ENCODE peak calls at places on chromosomes 5 and 9, in seven cellular contexts. R is OCI-LY7, D is neural progenitor cell, S is PC-3, E is SK-N-SH, O is HCT116, U is GM23338. I is an unnamed sample. For H3K4me1, the result is how much of the 10 kb centered on the place peaks cover.

GRCh38 chr5:149632311-149633251 is 51.3 kb downstream of the ARHGEF37 start:
- DNase-seq in R (no peak), D (no peak), S (peak), E (no peak), O (no peak), U (peak), I (peak)

GRCh38 chr5:60010328-60010727 is 116.8 kb upstream of the PDE4D start:
- DNase-seq in R (peak), D (no peak), S (no peak), E (no peak), O (no peak), U (peak), I (no peak)

GRCh38 chr5:174708466-174709207 is 15.7 kb upstream of the MSX2 start:
- DNase-seq in R (no peak), D (no peak), S (no peak), E (no peak), O (no peak), U (no peak), I (no peak)

GRCh38 chr5:103800728-103801127 is 238.1 kb upstream of the NUDT12 start:
- DNase-seq in R (no peak), D (no peak), S (peak), E (no peak), O (no peak), U (no peak), I (no peak)

GRCh38 chr5:140038373-140038957 is 4.6 kb downstream of the NRG2 start:
- DNase-seq in R (no peak), D (peak), S (no peak), E (peak), O (no peak), U (peak), I (peak)

GRCh38 chr5:112284561-112284960 is 134.5 kb downstream of the EPB41L4A start:
- DNase-seq in R (no peak), D (no peak), S (no peak), E (no peak), O (no peak), U (no peak), I (no peak)

GRCh38 chr9:35488019-35488418 is 1.9 kb upstream of the RUSC2 start:
- DNase-seq in R (no peak), D (no peak), S (no peak), E (no peak), O (no peak), U (no peak), I (peak)

GRCh38 chr9:134681061-134681661 is 39.6 kb downstream of the COL5A1 start:
- DNase-seq in R (no peak), D (no peak), S (no peak), E (no peak), O (no peak), U (no peak), I (peak)

GRCh38 chr5:2460098-2460497 is 291.4 kb downstream of the IRX2 start:
- DNase-seq in R (no peak), D (no peak), S (no peak), E (no peak), O (no peak), U (no peak), I (no peak)

GRCh38 chr9:93098236-93098946 is 2.4 kb downstream of the CARD19 start:
- DNase-seq in R (no peak), D (no peak), S (peak), E (peak), O (peak), U (no peak), I (peak)

GRCh38 chr9:117021881-117022280 is 334.8 kb downstream of the TRIM32 start:
- DNase-seq in R (no peak), D (no peak), S (no peak), E (no peak), O (no peak), U (no peak), I (no peak)

GRCh38 chr9:131733601-131734061 is 6.2 kb downstream of the RAPGEF1 start:
- DNase-seq in R (no peak), D (no peak), S (peak), E (peak), O (no peak), U (peak), I (peak)
- H3K4me1 ChIP-seq in R (half or more), D (under half), S (half or more), E (under half), O (under half), U (under half), I (under half)

GRCh38 chr9:119487118-119487827 is 118.0 kb upstream of the BRINP1 start:
- DNase-seq in R (no peak), D (no peak), S (no peak), E (no peak), O (no peak), U (peak), I (no peak)
- TF ChIP-seq EZH2phosphoT487 in R (no peak), D (no peak), S (no peak), E (no peak), O (no peak), U (no peak), I (no peak)

DNA sequence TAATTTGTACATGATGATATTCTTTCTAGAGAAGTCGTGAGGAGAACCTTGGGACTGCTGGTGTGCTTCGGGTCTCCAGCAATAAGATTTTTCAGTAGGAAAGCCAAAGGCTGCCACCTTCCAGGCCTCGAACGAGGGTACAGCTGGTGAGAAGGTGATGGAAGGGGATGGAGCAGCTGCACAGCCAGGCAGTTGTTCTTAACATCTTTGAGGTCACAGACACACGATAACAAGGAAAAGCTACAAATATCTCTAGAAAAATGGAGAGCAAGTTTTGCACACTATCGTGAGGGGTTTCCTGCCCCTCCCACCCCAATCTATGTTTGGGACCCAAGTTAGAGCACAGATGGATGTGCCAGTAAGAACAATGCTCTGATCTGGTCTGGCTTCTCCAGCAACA is 6.8 kb upstream of the IL7R start:
- DNase-seq in R (no peak), D (no peak), S (no peak), E (no peak), O (no peak), U (no peak), I (no peak)
- H3K4me1 ChIP-seq in R (under half), D (under half), S (under half), E (under half), O (under half), U (under half), I (under half)

GRCh38 chr9:21970001-21970799 is 24.0 kb downstream of the CDKN2A start:
- DNase-seq in R (no peak), D (peak), S (no peak), E (no peak), O (no peak), U (peak), I (no peak)
- TF ChIP-seq EZH2phosphoT487 in R (no peak), D (no peak), S (no peak), E (no peak), O (no peak), U (no peak), I (no peak)

GRCh38 chr9:120735009-120735408 is 20.7 kb upstream of the MEGF9 start:
- DNase-seq in R (no peak), D (no peak), S (no peak), E (no peak), O (no peak), U (no peak), I (no peak)

GRCh38 chr9:120733190-120733589 is 18.9 kb upstream of the MEGF9 start:
- DNase-seq in R (no peak), D (no peak), S (no peak), E (no peak), O (no peak), U (no peak), I (peak)

GRCh38 chr9:120729796-120730195 is 15.5 kb upstream of the MEGF9 start:
- DNase-seq in R (peak), D (peak), S (peak), E (no peak), O (no peak), U (peak), I (no peak)

GRCh38 chr9:120734607-120735006 is 20.3 kb upstream of the MEGF9 start:
- DNase-seq in R (no peak), D (no peak), S (no peak), E (no peak), O (no peak), U (no peak), I (no peak)

DNA sequence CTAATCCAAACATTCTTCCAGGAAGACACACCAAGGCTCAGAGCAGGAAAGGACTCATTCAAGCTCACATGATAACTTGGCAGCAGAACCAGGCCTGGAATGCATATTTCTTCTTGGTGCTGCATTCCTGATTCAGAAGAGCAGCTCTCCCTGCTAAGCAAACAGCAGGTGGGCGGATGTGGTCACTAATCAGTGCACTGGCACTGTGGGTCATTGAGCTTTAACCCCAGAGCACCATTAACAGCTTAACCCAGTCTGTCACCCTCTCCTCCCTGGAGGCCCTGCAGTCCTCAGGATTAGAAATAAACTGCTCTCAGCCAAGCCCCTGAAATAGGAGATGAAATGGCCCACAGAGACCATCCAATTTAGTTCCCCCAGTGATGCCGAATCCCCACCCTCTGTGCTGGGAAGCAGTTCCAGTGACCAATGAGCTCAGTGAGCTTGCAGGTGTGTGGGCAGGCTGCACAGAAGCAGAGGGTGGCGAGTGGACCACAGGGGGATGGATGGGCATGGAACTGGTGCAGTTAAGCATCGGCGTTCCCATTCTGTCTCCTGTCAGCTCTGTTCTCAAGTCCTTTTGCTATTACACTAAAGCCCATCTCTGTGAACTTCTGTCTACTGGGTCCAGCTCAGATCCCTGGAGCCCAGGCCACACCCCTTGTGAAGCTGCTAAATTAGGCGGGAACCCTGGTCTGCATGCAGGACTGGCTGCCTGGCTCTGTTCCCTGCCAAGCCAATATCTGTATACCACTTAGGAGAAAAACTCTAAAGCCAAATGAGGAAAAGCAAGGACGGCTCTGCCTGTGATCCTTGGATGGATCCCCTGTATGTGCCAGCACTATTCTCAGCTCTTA is 16.6 kb upstream of the MEGF9 start:
- DNase-seq in R (peak), D (peak), S (peak), E (no peak), O (no peak), U (peak), I (peak)
- H3K4me1 ChIP-seq in R (under half), D (under half), S (under half), E (under half), O (under half), U (under half), I (under half)

I was measured in GM23248.